ENCODE peak calls at places on chromosome 6, in four cellular contexts. L, A, M and O are unnamed samples.
A peak's percentile ranks its signal among the peaks of the same experiment; 100 is the strongest.

GRCh38 chr6:22147469-22147815 is 149.4 kb downstream of the PRL start:
- DNase-seq in A (no peak), M (no peak), L (no peak), O (no peak)

GRCh38 chr6:151627689-151628444 is 134.1 kb downstream of the CCDC170 start:
- DNase-seq in L (no peak), M (no peak), A (peak; percentile 21), O (no peak)

GRCh38 chr6:5967594-5967993 is 39.1 kb downstream of the NRN1 start:
- DNase-seq in L (no peak), M (no peak), A (no peak), O (no peak)

GRCh38 chr6:33202799-33203198 is 1.7 kb upstream of the HSD17B8 start:
- DNase-seq in L (no peak), M (no peak), A (no peak), O (no peak)

GRCh38 chr6:42043787-42044475 is 6.4 kb upstream of the TAF8 start:
- DNase-seq in M (peak; percentile 92), A (peak; percentile 88), L (peak; percentile 81), O (peak; percentile 96)

GRCh38 chr6:27478141-27478705 is 5.3 kb upstream of the ZNF184 start:
- DNase-seq in M (peak; percentile 38), A (no peak), L (no peak), O (no peak)

GRCh38 chr6:149965191-149966020 is 1.7 kb downstream of the ULBP1 start:
- DNase-seq in A (no peak), M (no peak), L (no peak), O (no peak)

GRCh38 chr6:160513836-160514235 is 150.2 kb downstream of the LPA start:
- DNase-seq in L (no peak), M (no peak), A (no peak), O (no peak)

GRCh38 chr6:145199961-145200360 is 535.4 kb downstream of the EPM2A start:
- DNase-seq in L (no peak), A (peak; percentile 7), M (no peak), O (no peak)

GRCh38 chr6:147479857-147480256 is 28.6 kb upstream of the SAMD5 start:
- DNase-seq in M (no peak), L (no peak), A (no peak), O (no peak)

GRCh38 chr6:867378-867777 is 174.4 kb upstream of the EXOC2 start:
- DNase-seq in L (no peak), A (no peak), M (no peak), O (no peak)

GRCh38 chr6:16754864-16755263 is 6.4 kb downstream of the ATXN1 start:
- DNase-seq in M (no peak), A (peak; percentile 91), L (no peak), O (no peak)

GRCh38 chr6:90469906-90470305 is 117.0 kb downstream of the MAP3K7 start:
- DNase-seq in A (no peak), L (no peak), M (no peak), O (no peak)

GRCh38 chr6:68094070-68094469 is 541.0 kb upstream of the ADGRB3 start:
- DNase-seq in A (no peak), L (no peak), M (no peak), O (no peak)

GRCh38 chr6:2793491-2794151 is 28.4 kb downstream of the WRNIP1 start:
- DNase-seq in M (no peak), L (no peak), A (no peak), O (no peak)

GRCh38 chr6:53048431-53049195 is 16.6 kb upstream of the FBXO9 start:
- DNase-seq in M (no peak), L (no peak), A (peak; percentile 38), O (no peak)

GRCh38 chr6:12238191-12238590 is 52.0 kb upstream of the EDN1 start:
- DNase-seq in L (no peak), A (no peak), M (peak; percentile 13), O (no peak)

GRCh38 chr6:75128881-75129570 is 76.8 kb downstream of the COL12A1 start:
- DNase-seq in L (no peak), A (no peak), M (no peak), O (no peak)

GRCh38 chr6:32689531-32690505 is 23.4 kb upstream of the HLA-DQB1 start:
- DNase-seq in A (no peak), M (no peak), L (no peak), O (no peak)

GRCh38 chr6:165229216-165229615 is 80.2 kb downstream of the C6orf118 start:
- DNase-seq in M (no peak), L (no peak), A (no peak), O (no peak)

GRCh38 chr6:37104935-37105781 is 64.8 kb upstream of the PIM1 start:
- DNase-seq in A (peak; percentile 94), L (no peak), M (peak; percentile 17), O (no peak)

GRCh38 chr6:83514877-83515466 is 2.6 kb downstream of the PRSS35 start:
- DNase-seq in A (peak; percentile 29), L (peak; percentile 14), M (peak; percentile 34), O (peak; percentile 16)

GRCh38 chr6:106103728-106104109 is 17.6 kb downstream of the PRDM1 start:
- DNase-seq in A (no peak), M (no peak), L (no peak), O (no peak)

GRCh38 chr6:32148289-32148688 is 3.5 kb downstream of the PRRT1 start:
- DNase-seq in M (no peak), L (no peak), A (no peak), O (peak; percentile 62)

GRCh38 chr6:169216830-169217229 is 36.8 kb downstream of the THBS2 start:
- DNase-seq in L (no peak), A (no peak), M (no peak), O (no peak)

GRCh38 chr6:103800131-103800670 is 1059.5 kb downstream of the HACE1 start:
- DNase-seq in M (no peak), L (no peak), A (no peak), O (no peak)
- TF ChIP-seq MAX in M (no peak), L (no peak), A (no peak), O (no peak)

DNA sequence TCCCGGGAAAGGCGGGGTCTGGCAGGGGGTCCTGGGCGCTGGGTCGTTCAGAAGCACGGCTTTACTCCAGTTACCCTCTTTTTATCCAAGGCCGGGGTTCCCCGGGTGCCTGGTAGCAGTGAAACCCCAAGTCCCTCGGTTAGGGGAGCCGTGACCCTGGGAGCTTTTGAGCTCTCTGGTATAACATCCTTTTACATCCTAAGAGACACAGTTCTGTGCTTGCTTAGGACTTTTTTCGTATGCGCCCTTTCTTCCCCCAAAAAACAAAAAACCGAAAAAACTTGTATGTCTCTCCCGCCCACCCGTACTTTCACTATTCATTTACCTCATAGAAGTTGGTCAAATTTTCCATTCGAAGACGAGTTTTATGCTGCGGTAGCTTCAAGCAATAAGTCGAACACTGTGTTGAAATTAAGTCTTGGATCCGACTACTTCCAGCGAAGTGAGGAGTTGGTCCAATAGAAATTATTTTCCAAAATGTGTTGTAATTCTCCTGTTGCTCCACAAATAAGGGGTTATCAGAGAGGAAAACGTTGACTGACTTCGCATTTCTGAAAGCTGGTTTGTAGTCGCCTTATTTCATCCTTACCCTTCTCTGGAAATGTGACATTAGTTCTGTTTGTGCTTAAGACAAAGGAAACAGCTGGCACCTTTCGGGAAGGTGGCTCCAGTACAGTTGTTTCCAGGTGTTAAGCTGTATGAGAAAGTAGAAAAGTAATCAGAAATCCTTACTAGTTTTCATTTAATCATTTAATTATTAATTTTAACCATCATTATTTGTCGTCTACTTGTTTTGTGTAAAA is 842 bp upstream of the MAN1A1 start:
- DNase-seq in A (peak; percentile 33), L (no peak), M (peak; percentile 13), O (no peak)
- TF ChIP-seq NR3C1 in A (no peak), L (no peak), M (no peak), O (no peak)

GRCh38 chr6:70099732-70100131 is 203.2 kb downstream of the COL9A1 start:
- DNase-seq in A (no peak), L (no peak), M (no peak), O (no peak)
- TF ChIP-seq MAX in A (no peak), L (no peak), M (no peak), O (no peak)

GRCh38 chr6:43980004-43980795 is 147.1 kb downstream of the MRPL14 start:
- DNase-seq in L (no peak), A (no peak), M (no peak), O (no peak)

GRCh38 chr6:43983191-43983590 is 144.1 kb downstream of the MRPL14 start:
- DNase-seq in L (no peak), M (no peak), A (no peak), O (no peak)

GRCh38 chr6:43981363-43981990 is 145.8 kb downstream of the MRPL14 start:
- DNase-seq in M (no peak), A (no peak), L (no peak), O (no peak)

GRCh38 chr6:43983632-43984031 is 143.6 kb downstream of the MRPL14 start:
- DNase-seq in L (no peak), M (no peak), A (peak; percentile 55), O (no peak)

DNA sequence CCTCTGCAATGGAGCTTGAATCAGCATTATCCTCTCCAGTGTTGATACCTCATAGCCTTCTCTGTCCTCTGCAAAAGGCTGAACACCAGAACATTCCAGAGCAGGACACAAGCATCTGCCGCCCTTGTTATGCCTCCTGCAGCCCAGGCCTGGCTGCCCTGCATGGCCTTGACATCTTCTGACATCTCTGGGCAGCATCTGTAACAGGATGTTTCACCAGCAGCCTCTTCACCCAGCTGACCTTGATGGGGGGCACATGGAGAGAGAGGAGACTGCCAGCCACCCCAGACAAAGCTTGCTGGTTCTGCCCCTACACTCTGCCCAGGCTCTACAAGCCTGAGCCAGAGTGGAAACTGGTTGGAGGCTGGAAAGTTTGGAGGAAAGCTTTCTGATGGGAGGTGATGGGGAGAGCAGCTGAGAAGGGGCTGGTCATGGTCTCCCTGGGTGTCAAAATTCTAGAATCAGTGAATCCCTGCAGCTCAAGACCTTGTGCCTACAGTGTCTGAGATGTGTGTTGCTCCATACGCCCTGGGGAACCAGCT is 145.1 kb downstream of the MRPL14 start:
- DNase-seq in L (no peak), M (no peak), A (no peak), O (no peak)
- TF ChIP-seq NR3C1 in L (no peak), M (no peak), A (no peak), O (no peak)